ENCODE peak calls at places on chromosomes 4 and X, in six cellular contexts. W is GM13976; H is head of caudate nucleus; L is lower lobe of right lung; N is activated naive CD4-positive, alpha-beta T cell treated with anti-CD3 and anti-CD28 coated beads for 36 hours; B is stimulated activated CD4-positive, alpha-beta T cell treated with anti-CD3 and anti-CD28 coated beads, Interleukin-4, amount 100 ng/mL, for 48 hours. M is an unnamed sample.
A peak's percentile ranks its signal among the peaks of the same experiment; 100 is the strongest.

GRCh38 chr4:7379719-7380118 is 55.0 kb downstream of the PSAPL1 start:
- DNase-seq in B (no peak), L (no peak), W (no peak), N (no peak), H (no peak), M (no peak)

GRCh38 chrX:114959729-114960128 is 57.7 kb downstream of the IL13RA2 start:
- DNase-seq in B (no peak), H (no peak), N (no peak), W (peak; percentile 17), L (no peak), M (no peak)

GRCh38 chrX:70289168-70289792 is 447 bp downstream of the PDZD11 start:
- DNase-seq in L (no peak), W (no peak), B (no peak), H (no peak), N (no peak), M (no peak)

GRCh38 chr4:105150511-105150910 is 3.8 kb downstream of the TET2 start:
- DNase-seq in B (no peak), H (no peak), W (no peak), N (no peak), L (no peak), M (no peak)

GRCh38 chr4:74267998-74268606 is 40.2 kb upstream of the EPGN start:
- DNase-seq in W (no peak), H (no peak), N (no peak), B (no peak), L (no peak), M (no peak)

GRCh38 chrX:140123446-140123845 is 158.1 kb upstream of the CXorf66 start:
- DNase-seq in L (no peak), H (no peak), B (no peak), N (no peak), W (no peak), M (no peak)

GRCh38 chr4:82852751-82853053 is 38.3 kb downstream of the SEC31A start:
- DNase-seq in W (no peak), B (no peak), H (no peak), N (no peak), L (no peak), M (no peak)

GRCh38 chr4:180164799-180165198 is 2078.4 kb upstream of the TENM3 start:
- DNase-seq in L (no peak), N (no peak), W (no peak), B (no peak), H (no peak), M (no peak)

GRCh38 chr4:30719363-30720020 is 677 bp upstream of the PCDH7 start:
- DNase-seq in L (no peak), W (peak; percentile 39), B (no peak), H (peak; percentile 39), N (no peak), M (no peak)

GRCh38 chr4:73668806-73669205 is 48.6 kb upstream of the RASSF6 start:
- DNase-seq in L (no peak), H (no peak), W (no peak), N (no peak), B (no peak), M (no peak)

GRCh38 chrX:35040871-35041270 is 98.3 kb downstream of the FAM47B start:
- DNase-seq in N (no peak), H (no peak), B (no peak), L (no peak), W (no peak), M (no peak)